ENCODE peak calls at places on chromosomes 13 and 19, in five cellular contexts. Z, A, G, H and X are unnamed samples.

GRCh38 chr13:47463726-47464125 is 537.3 kb downstream of the SUCLA2 start:
- DNase-seq in Z (no peak), A (no peak), G (no peak), H (no peak), X (peak; percentile 18)

GRCh38 chr13:112711528-112712265 is 21.9 kb downstream of the ATP11A start:
- DNase-seq in Z (peak; percentile 87), A (peak; percentile 95), G (peak; percentile 84), H (peak; percentile 93), X (peak; percentile 96)

GRCh38 chr13:94860981-94861407 is 148.6 kb upstream of the SOX21 start:
- DNase-seq in Z (peak; percentile 22), A (no peak), G (no peak), H (no peak), X (no peak)

GRCh38 chr13:113862766-113863510 is 938 bp downstream of the GAS6 start:
- DNase-seq in Z (no peak), A (no peak), G (peak; percentile 9), H (peak; percentile 89), X (no peak)

GRCh38 chr19:39677931-39678889 is 22.5 kb downstream of the LGALS16 start:
- DNase-seq in Z (no peak), A (no peak), G (no peak), H (no peak), X (no peak)

GRCh38 chr13:98983182-98983581 is 5.3 kb upstream of the DOCK9 start:
- DNase-seq in Z (no peak), A (no peak), G (no peak), H (no peak), X (no peak)

GRCh38 chr19:40200352-40201099 is 9.3 kb downstream of the MAP3K10 start:
- DNase-seq in Z (no peak), A (no peak), G (no peak), H (no peak), X (no peak)

GRCh38 chr19:45450042-45450380 is 17.8 kb upstream of the FOSB start:
- DNase-seq in Z (no peak), A (no peak), G (no peak), H (no peak), X (no peak)

GRCh38 chr13:23671902-23672301 is 101.7 kb downstream of the TNFRSF19 start:
- DNase-seq in Z (no peak), A (no peak), G (no peak), H (no peak), X (peak; percentile 81)

GRCh38 chr13:113769106-113769505 is 10.1 kb downstream of the TMEM255B start:
- DNase-seq in Z (no peak), A (no peak), G (no peak), H (no peak), X (no peak)

GRCh38 chr19:47274891-47275865 is 493 bp downstream of the INAFM1 start:
- DNase-seq in Z (no peak), A (no peak), G (no peak), H (peak; percentile 80), X (no peak)

GRCh38 chr19:3665681-3666544 is 34.4 kb downstream of the PIP5K1C start:
- DNase-seq in Z (peak; percentile 75), A (no peak), G (peak; percentile 16), H (peak; percentile 99), X (no peak)

GRCh38 chr19:39341122-39341719 is 1.0 kb upstream of the SAMD4B start:
- DNase-seq in Z (no peak), A (no peak), G (no peak), H (peak; percentile 77), X (no peak)

GRCh38 chr13:33817513-33817842 is 471 bp upstream of the RFC3 start:
- DNase-seq in Z (no peak), A (no peak), G (no peak), H (no peak), X (no peak)

GRCh38 chr13:98977568-98978270 is at the start of gene DOCK9:
- DNase-seq in Z (peak; percentile 53), A (peak; percentile 52), G (peak; percentile 48), H (peak; percentile 40), X (no peak)

GRCh38 chr13:113113846-113114271 is 8.3 kb downstream of the F7 start:
- DNase-seq in Z (no peak), A (no peak), G (no peak), H (peak; percentile 23), X (no peak)

GRCh38 chr19:30393046-30393445 is 20.9 kb downstream of the ZNF536 start:
- DNase-seq in Z (no peak), A (no peak), G (no peak), H (no peak), X (no peak)

GRCh38 chr19:35846038-35846668 is 6.2 kb downstream of the NPHS1 start:
- DNase-seq in Z (no peak), A (no peak), G (no peak), H (peak; percentile 85), X (no peak)

GRCh38 chr19:49512970-49513745 is 697 bp downstream of the FCGRT start:
- DNase-seq in Z (peak; percentile 46), A (no peak), G (no peak), H (peak; percentile 95), X (no peak)

GRCh38 chr19:55626350-55626749 is 2.0 kb upstream of the ZNF784 start:
- DNase-seq in Z (no peak), A (no peak), G (no peak), H (no peak), X (no peak)

DNA sequence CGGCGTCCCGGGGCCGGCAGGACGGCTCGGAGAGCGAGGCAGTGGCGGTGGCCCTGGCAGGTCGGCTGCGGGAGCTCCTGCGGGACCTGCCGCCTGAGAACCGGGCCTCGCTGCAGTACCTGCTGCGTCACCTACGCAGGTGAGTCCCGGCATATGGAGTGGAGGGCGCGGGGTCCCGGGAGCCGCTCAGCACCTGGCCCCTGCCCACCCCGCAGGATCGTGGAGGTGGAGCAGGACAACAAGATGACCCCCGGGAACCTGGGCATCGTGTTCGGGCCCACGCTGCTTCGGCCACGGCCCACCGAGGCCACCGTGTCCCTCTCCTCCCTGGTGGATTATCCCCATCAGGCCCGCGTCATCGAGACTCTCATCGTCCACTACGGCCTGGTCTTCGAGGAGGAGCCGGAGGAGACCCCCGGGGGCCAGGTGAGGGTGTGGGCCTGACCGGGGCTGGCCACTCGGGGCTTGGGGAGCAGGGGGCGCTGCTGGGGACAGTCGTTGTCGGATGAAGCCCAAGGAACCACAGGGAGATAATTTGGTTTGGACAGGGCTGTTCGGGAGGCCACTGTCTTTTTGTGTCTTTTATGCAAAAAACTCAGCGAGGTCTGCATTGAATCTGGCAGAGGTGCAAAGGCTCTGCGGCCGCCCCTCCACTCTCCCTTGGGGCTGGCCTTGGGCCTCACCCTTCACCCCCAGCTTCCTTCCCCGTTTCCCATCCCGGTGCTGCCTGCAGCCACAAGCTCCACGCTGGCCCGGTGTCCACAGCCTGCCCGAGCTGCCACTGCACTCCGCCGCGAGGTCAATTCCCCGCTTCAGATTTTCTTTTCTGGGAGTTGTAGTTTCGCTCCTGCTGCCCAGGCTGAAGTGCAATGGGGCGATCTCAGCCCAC is 12.0 kb downstream of the POLR2E start:
- DNase-seq in Z (no peak), A (no peak), G (no peak), H (no peak), X (no peak)
- H3K4me3 ChIP-seq in Z (no peak overlapping the region), A (peak overlapping the region; percentile 44), G (no peak overlapping the region), H (peak overlapping the region; percentile 54), X (no peak overlapping the region)

GRCh38 chr13:32031815-32032345 is 306 bp downstream of the FRY start:
- DNase-seq in Z (no peak), A (no peak), G (no peak), H (no peak), X (no peak)

GRCh38 chr13:32033744-32034143 is 2.2 kb downstream of the FRY start:
- DNase-seq in Z (no peak), A (no peak), G (no peak), H (no peak), X (no peak)

GRCh38 chr13:32031025-32031814 is at the start of gene FRY:
- DNase-seq in Z (peak; percentile 27), A (no peak), G (peak; percentile 44), H (peak; percentile 81), X (no peak)

GRCh38 chr13:32035701-32036100 is 4.1 kb downstream of the FRY start:
- DNase-seq in Z (no peak), A (no peak), G (no peak), H (no peak), X (no peak)

GRCh38 chr13:32032780-32033179 is 1.2 kb downstream of the FRY start:
- DNase-seq in Z (no peak), A (no peak), G (no peak), H (no peak), X (no peak)
- H3K4me3 ChIP-seq in Z (no peak overlapping the region), A (no peak overlapping the region), G (no peak overlapping the region), H (no peak overlapping the region), X (peak overlapping the region; percentile 77)

GRCh38 chr19:2097330-2098327 is 914 bp downstream of the IZUMO4 start:
- DNase-seq in Z (no peak), A (no peak), G (no peak), H (no peak), X (no peak)
- H3K4me3 ChIP-seq in Z (peak overlapping the region; percentile 34), A (peak overlapping the region; percentile 42), G (peak overlapping the region; percentile 33), H (peak overlapping the region; percentile 33), X (peak overlapping the region; percentile 63)

DNA sequence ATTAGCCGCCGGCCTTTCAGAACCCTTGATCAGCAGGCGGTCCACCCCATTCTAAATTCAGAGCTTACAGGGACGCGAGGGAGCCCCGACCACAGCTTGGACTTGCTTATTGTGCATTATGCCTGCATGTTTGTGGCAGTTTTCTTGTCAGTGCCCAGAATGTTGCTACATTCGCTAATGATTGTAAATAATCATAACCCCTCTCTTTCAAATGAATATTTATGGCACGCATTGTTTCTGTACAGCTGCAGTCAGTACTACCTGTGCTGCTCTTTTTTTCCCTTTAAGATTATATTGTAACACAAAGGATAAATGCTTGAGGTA is 321 bp upstream of the VPS36 start:
- DNase-seq in Z (no peak), A (no peak), G (no peak), H (no peak), X (no peak)
- H3K4me3 ChIP-seq in Z (no peak overlapping the region), A (no peak overlapping the region), G (peak overlapping the region; percentile 64), H (peak overlapping the region; percentile 12), X (peak overlapping the region; percentile 34)

DNA sequence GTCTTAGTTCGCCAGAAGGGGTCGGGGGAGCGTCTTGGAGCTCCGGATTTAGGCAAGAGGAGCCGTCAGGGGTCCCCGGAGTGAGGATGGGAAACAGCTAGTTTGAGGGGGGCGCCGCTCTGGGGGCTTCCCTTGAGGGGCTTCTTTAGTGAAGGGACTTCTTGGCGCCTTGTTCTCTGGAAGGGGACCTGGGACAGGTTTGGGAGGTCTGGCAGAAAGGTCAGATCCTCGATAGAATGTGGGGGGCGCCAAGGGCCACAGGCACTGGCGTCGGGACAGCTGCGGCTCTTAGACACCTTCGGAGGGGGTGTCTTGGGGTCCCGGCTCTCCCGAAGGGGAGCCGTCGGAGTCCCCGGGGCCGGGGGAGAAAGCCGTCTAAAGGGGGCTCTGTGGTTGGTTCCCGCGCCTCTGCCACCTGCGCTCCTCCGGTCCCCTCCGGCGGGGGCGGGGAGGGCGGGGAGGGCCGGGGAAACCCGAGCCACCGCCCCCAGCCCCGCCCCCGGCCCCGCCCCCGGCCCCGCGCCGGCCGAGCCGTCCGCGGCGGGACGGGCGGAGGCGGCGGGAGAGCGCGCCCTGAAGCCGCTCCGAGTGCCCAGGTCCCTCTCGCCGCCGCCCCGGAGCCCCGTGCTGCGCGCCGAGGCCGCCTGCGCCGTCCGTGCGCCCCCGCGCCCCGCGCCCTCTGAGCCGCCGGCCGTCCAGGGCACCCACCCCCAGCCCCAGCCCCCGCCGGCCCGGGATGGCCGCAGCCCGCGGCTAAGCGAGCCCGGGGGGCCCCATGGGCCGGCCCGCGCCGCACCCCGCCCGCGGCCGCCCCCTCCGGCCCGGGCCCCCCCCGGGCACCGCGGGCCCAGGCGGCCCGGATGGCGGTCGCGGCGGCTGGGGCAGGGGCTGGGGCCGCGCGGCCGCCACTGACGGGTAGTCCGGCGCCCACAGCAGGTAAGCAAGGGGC is at the start of gene NRTN:
- DNase-seq in Z (no peak), A (no peak), G (peak; percentile 34), H (peak; percentile 98), X (no peak)
- H3K4me3 ChIP-seq in Z (peak within 1 kb of the TSS; percentile 12), A (peak within 1 kb of the TSS; percentile 10), G (peak within 1 kb of the TSS; percentile 47), H (peak within 1 kb of the TSS; percentile 50), X (peak within 1 kb of the TSS; percentile 44)

GRCh38 chr13:61413572-61413971 is 2.1 kb downstream of the PCDH20 start:
- DNase-seq in Z (no peak), A (no peak), G (no peak), H (peak; percentile 45), X (no peak)
- H3K4me3 ChIP-seq in Z (peak overlapping the region; percentile 35), A (peak overlapping the region; percentile 48), G (peak overlapping the region; percentile 39), H (peak overlapping the region; percentile 55), X (no peak overlapping the region)